ENCODE peak calls at places on chromosomes 12 and 14, in five cellular contexts. L, O, I, H and D are unnamed samples.

GRCh38 chr12:130627175-130627574 is 88.9 kb downstream of the RIMBP2 start:
- DNase-seq in H (no peak), O (no peak), L (no peak), I (no peak), D (no peak)

GRCh38 chr12:25962932-25963525 is 4.5 kb downstream of the RASSF8 start:
- DNase-seq in H (no peak), I (no peak), L (no peak), O (no peak), D (peak; percentile 47)

GRCh38 chr12:82972624-82973023 is 285.9 kb downstream of the TMTC2 start:
- DNase-seq in O (no peak), I (no peak), L (no peak), H (no peak), D (no peak)

GRCh38 chr14:75132374-75133086 is 5.7 kb upstream of the NEK9 start:
- DNase-seq in H (peak; percentile 23), I (no peak), L (peak; percentile 69), O (no peak), D (no peak)

GRCh38 chr12:6962285-6963015 is 8.0 kb downstream of the PHB2 start:
- DNase-seq in I (peak; percentile 86), O (no peak), H (peak; percentile 31), L (no peak), D (no peak)

GRCh38 chr14:61469771-61470170 is 148.4 kb downstream of the PRKCH start:
- DNase-seq in H (no peak), O (no peak), I (no peak), L (no peak), D (no peak)

GRCh38 chr14:104665663-104666522 is 23.5 kb upstream of the INF2 start:
- DNase-seq in L (peak; percentile 96), I (peak; percentile 80), O (no peak), H (no peak), D (no peak)

GRCh38 chr14:91722386-91722785 is 9.5 kb downstream of the CATSPERB start:
- DNase-seq in H (no peak), O (no peak), L (no peak), I (no peak), D (no peak)

GRCh38 chr12:101474711-101475386 is at the start of gene SPIC:
- DNase-seq in O (no peak), H (no peak), I (no peak), L (no peak), D (no peak)

GRCh38 chr12:85448548-85449139 is 168.6 kb downstream of the ALX1 start:
- DNase-seq in O (no peak), L (no peak), I (no peak), H (no peak), D (no peak)

GRCh38 chr12:124750149-124750656 is 113.5 kb downstream of the SCARB1 start:
- DNase-seq in I (no peak), L (no peak), H (no peak), O (no peak), D (no peak)

GRCh38 chr12:62469704-62470103 is 3.1 kb downstream of the MON2 start:
- DNase-seq in I (no peak), H (no peak), O (no peak), L (no peak), D (no peak)

GRCh38 chr12:29238822-29239291 is 89.8 kb downstream of the FAR2 start:
- DNase-seq in O (no peak), L (no peak), H (no peak), I (no peak), D (no peak)

GRCh38 chr14:56378046-56378445 is 201.6 kb upstream of the TMEM260 start:
- DNase-seq in I (no peak), L (no peak), H (no peak), O (no peak), D (no peak)

GRCh38 chr12:66829660-66830325 is 150.9 kb upstream of the GRIP1 start:
- DNase-seq in H (no peak), I (no peak), L (no peak), O (no peak), D (no peak)

GRCh38 chr12:69662764-69663163 is 36.3 kb downstream of the BEST3 start:
- DNase-seq in I (no peak), L (no peak), O (no peak), H (no peak), D (no peak)

GRCh38 chr14:32847867-32848266 is 90.8 kb upstream of the NPAS3 start:
- DNase-seq in O (no peak), L (no peak), I (no peak), H (no peak), D (no peak)

GRCh38 chr14:59044707-59045106 is 143.8 kb upstream of the DAAM1 start:
- DNase-seq in H (no peak), I (no peak), O (no peak), L (no peak), D (no peak)

GRCh38 chr12:10304161-10304574 is 3.5 kb upstream of the KLRD1 start:
- DNase-seq in L (no peak), H (no peak), I (no peak), O (no peak), D (no peak)

GRCh38 chr14:52059614-52060013 is 9.2 kb downstream of the NID2 start:
- DNase-seq in L (no peak), H (no peak), I (no peak), O (no peak), D (no peak)

GRCh38 chr12:22656376-22656775 is 31.4 kb downstream of the ETNK1 start:
- DNase-seq in L (no peak), O (no peak), H (no peak), I (no peak), D (no peak)

GRCh38 chr14:37122288-37122687 is 50.1 kb downstream of the SLC25A21 start:
- DNase-seq in O (no peak), H (no peak), I (no peak), L (peak; percentile 75), D (no peak)

GRCh38 chr14:58882577-58883018 is 244.8 kb downstream of the DACT1 start:
- DNase-seq in I (no peak), H (no peak), O (no peak), L (no peak), D (no peak)

GRCh38 chr14:56297449-56297848 is 179.2 kb downstream of the PELI2 start:
- DNase-seq in H (no peak), O (no peak), L (no peak), I (no peak), D (no peak)

GRCh38 chr12:104055686-104056388 is 5.8 kb upstream of the GLT8D2 start:
- DNase-seq in L (no peak), O (no peak), I (peak; percentile 83), H (no peak), D (peak; percentile 51)

GRCh38 chr14:51430079-51430478 is 190.0 kb downstream of the TMX1 start:
- DNase-seq in O (no peak), I (no peak), L (no peak), H (no peak), D (no peak)

GRCh38 chr12:47236109-47236714 is 156.5 kb upstream of the AMIGO2 start:
- DNase-seq in I (no peak), H (no peak), L (no peak), O (no peak), D (no peak)

GRCh38 chr14:24818054-24818822 is 184.2 kb upstream of the GZMB start:
- DNase-seq in O (no peak), L (peak; percentile 99), H (no peak), I (no peak), D (no peak)

GRCh38 chr12:32822344-32822743 is 66.6 kb upstream of the YARS2 start:
- DNase-seq in H (no peak), I (no peak), L (no peak), O (no peak), D (no peak)

GRCh38 chr14:97281741-97282140 is 484.6 kb downstream of the VRK1 start:
- DNase-seq in H (no peak), L (no peak), O (no peak), I (no peak), D (no peak)

GRCh38 chr14:72892879-72893635 is 844 bp downstream of the DPF3 start:
- DNase-seq in I (no peak), H (peak; percentile 43), L (no peak), O (no peak), D (peak; percentile 53)

GRCh38 chr12:101567918-101568317 is 26.9 kb upstream of the MYBPC1 start:
- DNase-seq in H (no peak), O (no peak), I (no peak), L (no peak), D (no peak)

GRCh38 chr14:88323520-88324199 is 591 bp upstream of the KCNK10 start:
- DNase-seq in I (no peak), L (no peak), O (no peak), H (no peak), D (no peak)

GRCh38 chr12:119008691-119009221 is 27.4 kb downstream of the SRRM4 start:
- DNase-seq in I (peak; percentile 25), L (no peak), H (no peak), O (no peak), D (no peak)

GRCh38 chr14:68367444-68368014 is 425.3 kb downstream of the ZFP36L1 start:
- DNase-seq in O (no peak), I (no peak), H (no peak), L (no peak), D (no peak)
- H3K4me1 ChIP-seq in O (peaks cover 21% of the 10 kb centered on the region), I (peaks cover 13% of the 10 kb centered on the region), H (no peaks in the 10 kb centered on the region), L (peaks cover 48% of the 10 kb centered on the region), D (peaks cover 7% of the 10 kb centered on the region)

GRCh38 chr12:102917026-102917787 is at the start of gene PAH:
- DNase-seq in I (peak; percentile 26), L (peak; percentile 91), O (peak; percentile 51), H (peak; percentile 27), D (no peak)
- H3K4me3 ChIP-seq in I (peak within 1 kb of the TSS; percentile 40), L (peak within 1 kb of the TSS; percentile 83), O (peak within 1 kb of the TSS; percentile 52), H (peak within 1 kb of the TSS; percentile 29), D (no peak within 1 kb of the TSS)

DNA sequence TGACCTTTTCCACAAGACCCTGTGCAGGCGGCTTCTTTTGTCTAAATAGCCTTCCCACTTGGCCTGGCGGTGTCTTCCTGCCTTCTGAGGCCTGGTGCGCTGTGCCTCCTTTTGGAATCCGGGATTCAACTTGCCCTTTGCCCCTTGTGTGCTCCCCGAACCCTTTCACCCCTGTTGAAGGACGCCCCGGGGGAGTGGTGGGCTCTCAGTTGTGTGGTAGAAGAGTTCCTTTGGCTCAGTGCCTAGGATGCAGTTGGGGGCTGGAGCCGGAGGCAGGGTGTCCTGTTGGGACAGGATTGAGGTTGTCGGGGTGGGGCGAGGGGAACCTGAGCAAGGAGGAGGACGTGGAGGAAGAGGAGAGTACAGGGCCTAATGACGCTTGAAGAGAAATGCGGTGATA is 34.5 kb downstream of the KLC1 start:
- DNase-seq in O (no peak), H (no peak), L (no peak), I (no peak), D (no peak)
- TF ChIP-seq EP300 in O (no peak), H (no peak), L (no peak), I (no peak), D (no peak)

DNA sequence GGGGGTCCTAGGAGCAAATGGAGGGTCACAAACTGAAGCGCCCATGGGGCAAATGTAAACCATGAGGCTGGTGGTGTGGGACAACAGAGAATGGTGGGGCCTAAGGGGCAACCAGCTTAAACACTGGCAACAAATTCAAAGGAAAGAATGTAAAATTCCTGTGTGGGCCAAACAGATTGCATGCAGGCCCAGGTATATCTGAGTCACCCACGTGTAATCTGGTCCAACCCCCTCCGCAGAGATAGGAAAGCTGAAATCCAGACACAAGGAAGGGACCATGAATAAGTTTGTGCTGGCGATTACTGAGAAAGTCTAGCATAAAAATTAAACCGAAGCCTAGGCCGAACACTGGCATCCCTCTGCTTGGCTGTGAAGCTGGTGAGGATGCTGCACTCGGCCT is 71.6 kb downstream of the ITPK1 start:
- DNase-seq in O (no peak), L (no peak), H (no peak), I (peak; percentile 40), D (no peak)
- H3K4me1 ChIP-seq in O (peaks cover 66% of the 10 kb centered on the region), L (peaks cover 89% of the 10 kb centered on the region), H (peaks cover 37% of the 10 kb centered on the region), I (peaks cover 73% of the 10 kb centered on the region), D (peaks cover 3% of the 10 kb centered on the region)